ENCODE peak calls at places on chromosome 12, in seven cellular contexts. P is AG10803, M is kidney epithelial cell, Y is fibroblast of the aortic adventitia, S is ovary, V is testis, X is HCT116. O is an unnamed sample.

GRCh38 chr12:115037830-115038229 is 353.9 kb upstream of the TBX3 start:
- DNase-seq in S (no peak), V (no peak), M (no peak), P (no peak), Y (peak; percentile 79), X (no peak), O (no peak)

GRCh38 chr12:45729233-45730115 is at the start of gene ARID2:
- DNase-seq in P (peak; percentile 62), V (peak; percentile 62), X (peak; percentile 38), Y (peak; percentile 73), M (no peak), S (peak; percentile 77), O (peak; percentile 63)

GRCh38 chr12:55730447-55730820 is 1.6 kb upstream of the CD63 start:
- DNase-seq in X (no peak), M (no peak), V (no peak), P (no peak), Y (no peak), S (no peak), O (no peak)

GRCh38 chr12:82862069-82862841 is 175.5 kb downstream of the TMTC2 start:
- DNase-seq in S (no peak), M (no peak), V (no peak), Y (peak; percentile 33), X (no peak), P (peak; percentile 25), O (no peak)

GRCh38 chr12:120229071-120229582 is 28.2 kb upstream of the RPLP0 start:
- DNase-seq in P (no peak), S (peak; percentile 61), M (no peak), V (peak; percentile 87), X (no peak), Y (no peak), O (no peak)

GRCh38 chr12:38875571-38876228 is 29.7 kb downstream of the CPNE8 start:
- DNase-seq in V (no peak), X (no peak), Y (peak; percentile 22), S (no peak), P (no peak), M (no peak), O (no peak)

GRCh38 chr12:91074851-91075250 is 17.0 kb upstream of the KERA start:
- DNase-seq in P (no peak), X (no peak), S (no peak), M (no peak), V (no peak), Y (no peak), O (no peak)

GRCh38 chr12:1630827-1631591 is 2.0 kb downstream of the WNT5B start:
- DNase-seq in P (peak; percentile 37), X (no peak), S (no peak), Y (no peak), V (peak; percentile 36), M (no peak), O (no peak)

GRCh38 chr12:56935752-56936151 is 1.5 kb upstream of the SDR9C7 start:
- DNase-seq in Y (no peak), P (no peak), M (no peak), X (no peak), V (no peak), S (no peak), O (no peak)

GRCh38 chr12:106774808-106775524 is 484 bp downstream of the RIC8B start:
- DNase-seq in M (no peak), V (no peak), P (no peak), S (no peak), Y (no peak), X (no peak), O (no peak)

GRCh38 chr12:116920939-116921338 is 10.2 kb downstream of the FBXW8 start:
- DNase-seq in V (no peak), X (no peak), Y (peak; percentile 28), P (no peak), M (no peak), S (no peak), O (no peak)

GRCh38 chr12:87171356-87171755 is 857.8 kb downstream of the C12orf50 start:
- DNase-seq in V (no peak), S (no peak), M (no peak), P (no peak), X (no peak), Y (no peak), O (no peak)

GRCh38 chr12:77584860-77585259 is 245.8 kb upstream of the NAV3 start:
- DNase-seq in V (no peak), M (no peak), Y (no peak), P (no peak), S (no peak), X (no peak), O (no peak)

GRCh38 chr12:46432325-46432724 is 59.8 kb upstream of the SLC38A2 start:
- DNase-seq in S (no peak), V (no peak), X (no peak), Y (no peak), M (no peak), P (no peak), O (no peak)

GRCh38 chr12:108629824-108630476 is 3.7 kb downstream of the SELPLG start:
- DNase-seq in P (peak; percentile 81), V (no peak), Y (peak; percentile 86), M (no peak), S (no peak), X (no peak), O (no peak)

GRCh38 chr12:64450711-64451486 is 1.0 kb upstream of the TBK1 start:
- DNase-seq in M (no peak), P (peak; percentile 20), V (peak; percentile 54), X (no peak), S (no peak), Y (peak; percentile 27), O (no peak)

GRCh38 chr12:42104087-42104486 is 40.6 kb downstream of the GXYLT1 start:
- DNase-seq in V (no peak), S (no peak), X (no peak), P (no peak), Y (no peak), M (no peak), O (no peak)

GRCh38 chr12:86137936-86138335 is 118.3 kb downstream of the MGAT4C start:
- DNase-seq in S (no peak), Y (peak; percentile 89), P (peak; percentile 22), M (peak; percentile 56), X (peak; percentile 16), V (no peak), O (no peak)

GRCh38 chr12:3014641-3015040 is 55.4 kb downstream of the TEAD4 start:
- DNase-seq in Y (no peak), X (no peak), P (no peak), V (no peak), S (no peak), M (no peak), O (no peak)

GRCh38 chr12:3015356-3015755 is 56.2 kb downstream of the TEAD4 start:
- DNase-seq in M (no peak), X (no peak), S (no peak), P (no peak), Y (no peak), V (no peak), O (no peak)

GRCh38 chr12:3017281-3017680 is 58.1 kb downstream of the TEAD4 start:
- DNase-seq in V (no peak), Y (no peak), X (no peak), P (no peak), S (no peak), M (no peak), O (no peak)

GRCh38 chr12:3018284-3019004 is 58.7 kb upstream of the TSPAN9 start:
- DNase-seq in S (no peak), M (no peak), V (no peak), P (no peak), Y (no peak), X (no peak), O (no peak)

GRCh38 chr12:3016191-3016590 is 57.0 kb downstream of the TEAD4 start:
- DNase-seq in P (no peak), V (no peak), X (no peak), S (no peak), M (no peak), Y (no peak), O (no peak)
- TF ChIP-seq CTCF in P (no peak), V (no peak), X (no peak), S (no peak), M (no peak), Y (no peak), O (no peak)

DNA sequence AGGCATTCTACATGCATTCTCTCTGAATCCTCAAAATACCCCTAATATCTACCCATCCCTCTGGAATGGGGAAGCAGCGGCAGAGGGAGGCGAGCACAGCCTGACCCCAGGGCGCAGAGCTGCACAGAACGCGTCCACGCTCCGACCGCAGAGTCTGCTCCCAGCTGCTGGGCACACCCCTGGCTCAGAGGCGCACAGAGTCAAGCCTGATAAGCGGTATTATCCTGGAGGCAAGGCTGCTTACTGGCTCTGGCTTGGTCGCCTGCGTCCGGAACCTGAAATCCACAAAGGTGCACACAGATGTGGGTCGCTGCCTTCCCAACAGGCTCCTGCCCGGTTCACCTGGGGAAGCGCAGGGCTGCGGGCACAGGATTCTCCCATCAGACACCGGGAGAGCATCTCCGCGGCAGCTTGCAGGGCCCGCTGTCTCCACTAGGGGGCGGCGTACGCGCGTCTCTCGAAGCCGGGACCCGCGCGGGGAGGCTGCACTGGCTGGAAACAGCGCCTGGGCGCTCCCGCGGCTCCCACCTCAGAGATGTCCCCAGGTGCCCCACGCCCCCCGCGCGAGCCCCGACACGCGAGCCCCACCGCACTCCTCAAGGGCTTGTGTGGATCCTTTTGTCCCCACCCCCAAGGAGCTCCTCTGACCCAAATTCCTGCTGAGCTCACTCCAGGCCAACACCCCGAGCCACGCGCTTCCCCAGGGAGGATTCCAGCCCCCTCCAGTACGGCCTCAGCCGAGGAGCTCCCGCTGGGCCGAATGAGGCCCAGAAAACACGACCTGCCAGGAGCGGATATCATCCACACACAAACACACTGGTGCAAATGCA is 120.1 kb upstream of the FZD10 start:
- DNase-seq in S (peak; percentile 23), X (no peak), P (no peak), M (no peak), V (peak; percentile 81), Y (no peak), O (peak; percentile 37)
- TF ChIP-seq CTCF in S (no peak), X (peak; percentile 28), P (no peak), M (peak; percentile 89), V (peak; percentile 94), Y (no peak), O (peak; percentile 77)

DNA sequence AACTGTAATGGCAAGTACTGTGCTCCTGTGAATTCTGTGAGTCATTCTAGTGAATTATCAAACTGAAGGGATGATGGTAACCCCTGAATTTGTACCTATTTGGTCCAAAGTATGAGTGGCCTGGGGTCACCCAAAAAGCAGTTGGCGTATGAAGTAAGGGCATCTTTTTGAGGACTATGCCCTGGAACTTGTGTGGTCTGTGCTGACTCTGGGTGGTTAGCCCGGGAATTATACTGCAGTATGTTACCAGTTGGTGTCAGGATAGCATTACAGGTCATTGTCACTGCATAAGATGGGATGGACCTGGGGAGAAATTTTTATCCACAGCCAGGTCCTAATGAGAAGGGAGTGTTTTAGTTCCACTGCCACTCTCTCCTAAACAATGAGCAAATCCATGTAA is 174.7 kb downstream of the SSPN start:
- DNase-seq in P (no peak), Y (no peak), V (no peak), M (no peak), S (no peak), X (no peak), O (no peak)
- TF ChIP-seq CTCF in P (no peak), Y (no peak), V (no peak), M (no peak), S (no peak), X (peak; percentile 7), O (no peak)

DNA sequence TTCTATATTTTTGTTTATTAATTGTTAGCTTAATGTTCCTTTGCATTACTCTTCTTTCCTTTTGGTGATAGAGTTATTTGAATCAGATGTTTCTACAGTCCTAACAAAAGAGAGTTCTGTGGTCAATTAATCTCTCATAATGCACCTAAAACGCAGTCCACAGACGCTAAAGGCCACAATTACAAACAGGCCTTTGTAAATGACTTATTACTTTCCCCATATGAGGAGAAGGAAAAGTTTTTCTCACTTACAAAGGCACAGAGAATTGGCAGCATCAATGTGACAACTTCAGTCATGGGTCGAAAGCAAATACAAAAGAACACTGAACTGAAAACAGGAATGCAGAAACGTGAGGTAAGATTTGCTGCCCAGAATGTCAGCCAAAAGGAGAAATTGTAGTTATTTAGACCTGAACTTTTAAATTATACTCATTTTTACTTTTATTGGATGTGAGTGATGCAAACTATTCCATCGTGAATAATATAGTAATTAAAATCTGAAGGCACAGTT is 142.0 kb upstream of the SYT10 start:
- DNase-seq in X (no peak), S (no peak), Y (no peak), P (no peak), V (no peak), M (no peak), O (no peak)
- TF ChIP-seq CTCF in X (no peak), S (no peak), Y (no peak), P (no peak), V (no peak), M (no peak), O (no peak)